ENCODE peak calls at places on chromosomes 12 and 14, in ten cellular contexts. Y, E, Z, T, U, R, O, F, P and W are unnamed samples.

GRCh38 chr12:77578471-77579262 is 252.0 kb upstream of the NAV3 start:
- DNase-seq in Y (peak; percentile 76), E (no peak), Z (no peak), T (no peak), U (no peak), R (no peak), O (no peak), F (no peak), P (no peak), W (no peak)

GRCh38 chr14:95303107-95303506 is 16.6 kb downstream of the CLMN start:
- DNase-seq in Y (no peak), E (no peak), Z (no peak), T (no peak), U (peak; percentile 73), R (no peak), O (no peak), F (no peak), P (no peak), W (no peak)

GRCh38 chr12:627285-627684 is 36.0 kb downstream of the NINJ2 start:
- DNase-seq in Y (no peak), E (no peak), Z (no peak), T (no peak), U (no peak), R (no peak), O (no peak), F (no peak), P (no peak), W (no peak)

GRCh38 chr12:121296618-121297476 is at the start of gene CAMKK2:
- DNase-seq in Y (peak; percentile 74), E (peak; percentile 85), Z (peak; percentile 79), T (peak; percentile 91), U (peak; percentile 94), R (peak; percentile 81), O (peak; percentile 64), F (peak; percentile 58), P (peak; percentile 89), W (peak; percentile 81)

GRCh38 chr12:127383281-127383680 is 883.7 kb upstream of the TMEM132C start:
- DNase-seq in Y (peak; percentile 88), E (no peak), Z (no peak), T (peak; percentile 98), U (no peak), R (no peak), O (no peak), F (no peak), P (no peak), W (no peak)

GRCh38 chr12:80472241-80472640 is 28.2 kb downstream of the PTPRQ start:
- DNase-seq in Y (peak; percentile 14), E (no peak), Z (no peak), T (no peak), U (no peak), R (no peak), O (no peak), F (no peak), P (no peak), W (no peak)

GRCh38 chr12:54579696-54580333 is 8.6 kb downstream of the PPP1R1A start:
- DNase-seq in Y (peak; percentile 41), E (peak; percentile 67), Z (peak; percentile 80), T (peak; percentile 89), U (peak; percentile 95), R (peak; percentile 84), O (peak; percentile 61), F (peak; percentile 54), P (peak; percentile 85), W (peak; percentile 56)

GRCh38 chr14:91418387-91419043 is 895 bp upstream of the CCDC88C start:
- DNase-seq in Y (peak; percentile 31), E (peak; percentile 77), Z (peak; percentile 34), T (peak; percentile 72), U (peak; percentile 90), R (peak; percentile 62), O (peak; percentile 44), F (no peak), P (peak; percentile 66), W (peak; percentile 83)

GRCh38 chr14:92573761-92574498 is 60.3 kb downstream of the RIN3 start:
- DNase-seq in Y (no peak), E (no peak), Z (no peak), T (no peak), U (no peak), R (no peak), O (no peak), F (no peak), P (no peak), W (no peak)

GRCh38 chr12:52026267-52026666 is 19.5 kb downstream of the TAMALIN start:
- DNase-seq in Y (no peak), E (no peak), Z (no peak), T (no peak), U (no peak), R (no peak), O (no peak), F (no peak), P (no peak), W (no peak)

GRCh38 chr12:70609739-70610491 is 27.3 kb downstream of the PTPRB start:
- DNase-seq in Y (peak; percentile 42), E (no peak), Z (peak; percentile 5), T (peak; percentile 44), U (peak; percentile 82), R (peak; percentile 8), O (no peak), F (no peak), P (peak; percentile 61), W (no peak)
- H3K27ac ChIP-seq in Y (no peak overlapping the region), E (no peak overlapping the region), Z (peak overlapping the region; percentile 75), T (no peak overlapping the region), U (no peak overlapping the region), R (no peak overlapping the region), O (no peak overlapping the region), F (peak overlapping the region; percentile 70), P (peak overlapping the region; percentile 90), W (no peak overlapping the region)

GRCh38 chr12:7079826-7080125 is 12.5 kb downstream of the C1R start:
- DNase-seq in Y (peak; percentile 56), E (no peak), Z (no peak), T (peak; percentile 30), U (no peak), R (no peak), O (no peak), F (no peak), P (no peak), W (no peak)

GRCh38 chr12:7075931-7076330 is 15.4 kb downstream of the C1S start:
- DNase-seq in Y (peak; percentile 13), E (no peak), Z (no peak), T (no peak), U (no peak), R (no peak), O (no peak), F (no peak), P (no peak), W (no peak)

GRCh38 chr12:7075518-7075917 is 15.0 kb downstream of the C1S start:
- DNase-seq in Y (no peak), E (no peak), Z (no peak), T (no peak), U (no peak), R (no peak), O (no peak), F (no peak), P (no peak), W (no peak)

GRCh38 chr12:7078163-7078562 is 14.1 kb downstream of the C1R start:
- DNase-seq in Y (no peak), E (no peak), Z (no peak), T (peak; percentile 8), U (no peak), R (no peak), O (no peak), F (no peak), P (no peak), W (no peak)

DNA sequence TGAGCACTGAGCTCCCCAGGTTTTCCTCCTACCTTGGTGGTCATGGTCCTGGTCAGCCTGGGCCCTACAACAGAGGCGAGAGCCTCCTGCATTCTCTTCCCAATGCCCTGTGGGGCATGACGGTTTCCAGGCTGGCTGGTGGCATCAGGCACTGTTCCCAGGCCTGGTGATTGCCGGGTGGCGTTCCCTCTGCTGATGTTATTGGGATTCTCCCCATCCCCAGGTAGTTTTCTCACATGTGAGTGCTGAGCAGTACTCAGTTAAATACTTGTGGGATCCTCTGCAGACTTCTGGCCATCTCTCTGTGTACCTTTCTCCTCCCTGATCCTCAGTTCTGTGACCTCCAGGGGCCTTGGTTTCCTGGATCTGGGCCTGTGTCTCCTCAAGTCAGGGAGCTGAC is 15.8 kb downstream of the C1R start:
- DNase-seq in Y (no peak), E (no peak), Z (no peak), T (no peak), U (no peak), R (no peak), O (no peak), F (no peak), P (no peak), W (no peak)
- H3K27ac ChIP-seq in Y (no peak overlapping the region), E (no peak overlapping the region), Z (no peak overlapping the region), T (no peak overlapping the region), U (no peak overlapping the region), R (no peak overlapping the region), O (no peak overlapping the region), F (no peak overlapping the region), P (no peak overlapping the region), W (no peak overlapping the region)

GRCh38 chr12:106142591-106143261 is 4.0 kb upstream of the NUAK1 start:
- DNase-seq in Y (no peak), E (no peak), Z (no peak), T (no peak), U (no peak), R (no peak), O (no peak), F (no peak), P (no peak), W (no peak)

GRCh38 chr12:106147956-106148355 is 9.2 kb upstream of the NUAK1 start:
- DNase-seq in Y (no peak), E (no peak), Z (peak; percentile 78), T (no peak), U (peak; percentile 91), R (peak; percentile 84), O (peak; percentile 21), F (peak; percentile 82), P (peak; percentile 86), W (no peak)

GRCh38 chr12:106146987-106147386 is 8.2 kb upstream of the NUAK1 start:
- DNase-seq in Y (no peak), E (no peak), Z (no peak), T (no peak), U (no peak), R (no peak), O (no peak), F (no peak), P (no peak), W (no peak)

GRCh38 chr12:106145539-106146447 is 7.0 kb upstream of the NUAK1 start:
- DNase-seq in Y (no peak), E (no peak), Z (no peak), T (no peak), U (no peak), R (peak; percentile 65), O (no peak), F (peak; percentile 60), P (peak; percentile 56), W (no peak)

GRCh38 chr12:106144847-106145246 is 6.1 kb upstream of the NUAK1 start:
- DNase-seq in Y (peak; percentile 58), E (no peak), Z (no peak), T (no peak), U (no peak), R (no peak), O (no peak), F (no peak), P (no peak), W (no peak)
- H3K27ac ChIP-seq in Y (no peak overlapping the region), E (no peak overlapping the region), Z (no peak overlapping the region), T (no peak overlapping the region), U (no peak overlapping the region), R (no peak overlapping the region), O (no peak overlapping the region), F (peak overlapping the region; percentile 80), P (peak overlapping the region; percentile 98), W (no peak overlapping the region)

DNA sequence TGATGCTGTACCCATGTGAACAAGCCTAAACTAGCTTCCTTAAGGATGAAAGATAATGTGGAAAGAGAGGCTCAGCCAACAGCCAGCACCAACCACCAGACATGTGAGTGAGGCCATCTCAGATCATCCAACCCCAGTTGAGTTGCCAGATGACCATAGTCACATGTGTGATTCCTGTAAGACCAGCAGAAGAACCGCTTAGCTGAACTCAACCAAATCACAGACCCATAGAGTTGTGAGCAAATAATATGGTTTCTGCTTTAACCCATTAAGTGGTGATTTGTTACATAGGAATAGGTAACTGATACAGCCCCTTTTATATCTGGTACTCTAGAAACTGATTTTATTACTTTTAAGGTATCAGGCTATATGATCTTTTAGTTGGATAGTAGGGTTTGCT is 17.6 kb upstream of the ELK3 start:
- DNase-seq in Y (no peak), E (no peak), Z (no peak), T (no peak), U (no peak), R (no peak), O (no peak), F (no peak), P (no peak), W (no peak)
- H3K27ac ChIP-seq in Y (no peak overlapping the region), E (no peak overlapping the region), Z (no peak overlapping the region), T (peak overlapping the region; percentile 62), U (no peak overlapping the region), R (no peak overlapping the region), O (no peak overlapping the region), F (no peak overlapping the region), P (peak overlapping the region; percentile 36), W (no peak overlapping the region)